ENCODE peak calls at places on chromosomes 3 and 15, in seven cellular contexts. One of them, this sample, is unnamed. For H3K4me1, the result is how much of the 10 kb centered on the place peaks cover.

GRCh38 chr3:77256584-77257488 is 216.9 kb downstream of the ROBO2 start:
- DNase-seq in IMR-90: no peak
- DNase-seq in mesendoderm: no peak
- DNase-seq in mesenchymal stem cell: no peak
- DNase-seq in H1: no peak
- DNase-seq in trophoblast cell: no peak
- DNase-seq in H9: no peak
- DNase-seq in this sample: no peak

GRCh38 chr3:36991923-36992805 is 767 bp downstream of the EPM2AIP1 start:
- DNase-seq in IMR-90: peak
- DNase-seq in mesenchymal stem cell: peak
- DNase-seq in H1: no peak
- DNase-seq in trophoblast cell: peak
- DNase-seq in mesendoderm: no peak
- DNase-seq in H9: no peak
- DNase-seq in this sample: no peak

GRCh38 chr3:49273825-49274532 is 3.1 kb downstream of the C3orf62 start:
- DNase-seq in trophoblast cell: no peak
- DNase-seq in H1: no peak
- DNase-seq in IMR-90: no peak
- DNase-seq in mesenchymal stem cell: no peak
- DNase-seq in mesendoderm: no peak
- DNase-seq in H9: no peak
- DNase-seq in this sample: no peak

GRCh38 chr3:129039271-129040038 is 21.1 kb upstream of the GP9 start:
- DNase-seq in H1: no peak
- DNase-seq in mesenchymal stem cell: no peak
- DNase-seq in IMR-90: no peak
- DNase-seq in H9: no peak
- DNase-seq in mesendoderm: no peak
- DNase-seq in trophoblast cell: no peak
- DNase-seq in this sample: no peak

GRCh38 chr15:65204236-65204930 is 6.9 kb downstream of the CILP start:
- DNase-seq in H1: no peak
- DNase-seq in mesendoderm: peak
- DNase-seq in IMR-90: no peak
- DNase-seq in trophoblast cell: peak
- DNase-seq in mesenchymal stem cell: no peak
- DNase-seq in H9: no peak
- DNase-seq in this sample: no peak

GRCh38 chr3:27089063-27089462 is 280.1 kb downstream of the NEK10 start:
- DNase-seq in H1: no peak
- DNase-seq in mesendoderm: no peak
- DNase-seq in IMR-90: no peak
- DNase-seq in mesenchymal stem cell: no peak
- DNase-seq in H9: no peak
- DNase-seq in trophoblast cell: no peak
- DNase-seq in this sample: no peak

GRCh38 chr3:29176501-29176900 is 104.4 kb upstream of the RBMS3 start:
- DNase-seq in trophoblast cell: no peak
- DNase-seq in H1: no peak
- DNase-seq in mesendoderm: peak
- DNase-seq in IMR-90: no peak
- DNase-seq in H9: peak
- DNase-seq in mesenchymal stem cell: no peak
- DNase-seq in this sample: peak

GRCh38 chr3:18405141-18405540 is 20.0 kb downstream of the SATB1 start:
- DNase-seq in IMR-90: no peak
- DNase-seq in H1: no peak
- DNase-seq in mesenchymal stem cell: no peak
- DNase-seq in H9: no peak
- DNase-seq in trophoblast cell: no peak
- DNase-seq in mesendoderm: no peak
- DNase-seq in this sample: no peak

GRCh38 chr3:61053781-61054496 is 197.3 kb downstream of the FHIT start:
- DNase-seq in mesenchymal stem cell: no peak
- DNase-seq in mesendoderm: no peak
- DNase-seq in trophoblast cell: no peak
- DNase-seq in H1: no peak
- DNase-seq in H9: no peak
- DNase-seq in IMR-90: no peak
- DNase-seq in this sample: no peak

GRCh38 chr15:61499371-61499770 is 270.3 kb upstream of the RORA start:
- DNase-seq in mesenchymal stem cell: no peak
- DNase-seq in trophoblast cell: no peak
- DNase-seq in mesendoderm: no peak
- DNase-seq in IMR-90: no peak
- DNase-seq in H9: no peak
- DNase-seq in H1: no peak
- DNase-seq in this sample: no peak
- H3K4me1 ChIP-seq in mesenchymal stem cell: under half
- H3K4me1 ChIP-seq in trophoblast cell: under half
- H3K4me1 ChIP-seq in mesendoderm: under half
- H3K4me1 ChIP-seq in IMR-90: under half
- H3K4me1 ChIP-seq in H9: under half
- H3K4me1 ChIP-seq in H1: under half
- H3K4me1 ChIP-seq in this sample: under half

DNA sequence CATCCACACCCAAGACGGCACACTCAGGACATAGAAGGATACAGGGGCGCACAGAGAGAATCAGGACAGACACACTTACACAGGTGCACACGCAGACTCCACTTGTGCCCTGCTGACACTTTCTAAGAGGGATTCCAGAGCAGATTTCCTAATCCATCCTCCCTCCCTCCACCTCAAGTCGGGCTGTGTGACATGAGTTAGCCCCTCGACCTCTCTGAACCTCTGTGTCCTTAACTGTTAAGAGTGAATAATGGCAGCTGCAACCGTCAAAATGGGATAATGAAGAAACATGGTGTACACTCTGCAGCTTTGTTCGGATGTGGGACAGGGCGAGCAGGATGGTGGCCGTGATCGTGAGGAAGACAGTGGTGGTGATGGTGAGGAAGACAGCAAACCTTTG is 100.1 kb downstream of the CPN2 start:
- DNase-seq in H1: no peak
- DNase-seq in IMR-90: no peak
- DNase-seq in H9: no peak
- DNase-seq in mesendoderm: no peak
- DNase-seq in trophoblast cell: no peak
- DNase-seq in mesenchymal stem cell: no peak
- DNase-seq in this sample: no peak
- H3K23ac ChIP-seq in H1: no peak
- H3K23ac ChIP-seq in IMR-90: no peak
- H3K23ac ChIP-seq in H9: no peak
- H3K23ac ChIP-seq in mesendoderm: no peak
- H3K23ac ChIP-seq in trophoblast cell: no peak
- H3K23ac ChIP-seq in mesenchymal stem cell: no peak
- H3K23ac ChIP-seq in this sample: no peak

DNA sequence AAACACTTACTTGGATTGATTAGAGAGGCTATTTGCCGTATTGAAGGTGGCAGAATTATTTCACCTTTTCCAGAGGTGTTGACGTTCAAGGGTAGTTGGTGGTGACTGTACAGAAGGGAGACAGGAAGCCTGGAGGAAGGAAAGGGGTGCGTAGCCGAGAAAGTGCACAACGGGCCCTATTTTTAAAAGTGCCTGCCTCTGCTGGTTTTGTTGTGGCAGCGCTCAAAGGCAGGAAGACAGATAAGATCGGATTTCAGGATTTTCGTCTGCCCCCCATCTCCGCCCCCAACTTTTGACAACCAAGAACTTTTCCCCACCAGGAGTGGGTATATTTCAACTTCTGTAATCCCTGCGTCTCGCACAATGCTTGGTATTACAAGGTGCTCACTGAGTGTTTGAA is 38.5 kb downstream of the SMAD3 start:
- DNase-seq in mesenchymal stem cell: no peak
- DNase-seq in mesendoderm: no peak
- DNase-seq in H9: no peak
- DNase-seq in trophoblast cell: no peak
- DNase-seq in IMR-90: no peak
- DNase-seq in H1: no peak
- DNase-seq in this sample: no peak
- H3K4me1 ChIP-seq in mesenchymal stem cell: under half
- H3K4me1 ChIP-seq in mesendoderm: under half
- H3K4me1 ChIP-seq in H9: under half
- H3K4me1 ChIP-seq in trophoblast cell: half or more
- H3K4me1 ChIP-seq in IMR-90: half or more
- H3K4me1 ChIP-seq in H1: under half
- H3K4me1 ChIP-seq in this sample: under half

DNA sequence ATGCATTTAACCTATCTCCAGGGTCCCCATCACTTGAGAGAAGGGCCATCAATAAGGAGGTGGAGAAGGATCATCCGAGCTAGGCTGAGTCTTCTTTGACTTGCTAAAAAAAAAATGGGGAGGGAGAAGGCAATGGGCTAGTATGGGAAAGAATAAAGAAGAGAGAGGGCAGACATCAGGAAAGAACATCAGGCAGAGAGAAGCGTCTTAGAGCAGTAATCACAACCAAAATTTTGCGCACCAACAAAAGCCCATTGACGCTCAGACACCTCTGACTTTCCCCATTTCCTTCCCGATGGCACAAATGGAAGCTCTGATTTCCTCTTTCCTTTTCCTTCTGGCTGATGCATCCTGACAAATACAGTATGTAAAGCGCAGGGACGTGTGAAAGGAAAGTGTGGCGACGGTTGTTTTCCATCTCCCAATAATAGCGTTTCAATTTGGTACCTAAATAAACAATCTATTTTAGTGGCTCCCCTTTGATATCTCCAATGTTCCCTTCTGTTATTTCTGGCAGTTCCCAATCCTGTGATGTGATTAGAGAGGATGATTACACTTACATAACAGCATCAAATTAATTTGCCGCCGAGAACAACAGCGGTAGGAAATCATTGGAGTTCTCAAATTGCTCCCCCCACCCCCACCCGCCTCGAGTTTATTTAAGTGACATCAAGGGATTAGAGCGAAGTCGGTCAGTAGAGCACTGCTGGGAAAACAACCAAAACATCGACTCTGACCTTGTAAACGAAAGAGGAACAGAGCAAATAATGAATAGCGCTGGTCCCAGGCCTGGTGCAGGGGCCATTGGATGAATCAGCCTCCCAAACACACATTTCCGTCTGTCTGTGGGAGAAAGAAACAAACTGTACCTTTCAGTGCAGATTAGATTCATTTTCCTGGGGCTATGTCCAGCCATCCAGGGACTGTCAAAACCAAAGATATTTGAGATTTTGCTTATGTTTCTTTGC is 273.3 kb upstream of the ICE2 start:
- DNase-seq in mesenchymal stem cell: peak
- DNase-seq in H1: no peak
- DNase-seq in H9: no peak
- DNase-seq in trophoblast cell: no peak
- DNase-seq in mesendoderm: no peak
- DNase-seq in IMR-90: peak
- DNase-seq in this sample: no peak
- H3K23ac ChIP-seq in mesenchymal stem cell: no peak
- H3K23ac ChIP-seq in H1: no peak
- H3K23ac ChIP-seq in H9: no peak
- H3K23ac ChIP-seq in trophoblast cell: no peak
- H3K23ac ChIP-seq in mesendoderm: no peak
- H3K23ac ChIP-seq in IMR-90: no peak
- H3K23ac ChIP-seq in this sample: no peak

DNA sequence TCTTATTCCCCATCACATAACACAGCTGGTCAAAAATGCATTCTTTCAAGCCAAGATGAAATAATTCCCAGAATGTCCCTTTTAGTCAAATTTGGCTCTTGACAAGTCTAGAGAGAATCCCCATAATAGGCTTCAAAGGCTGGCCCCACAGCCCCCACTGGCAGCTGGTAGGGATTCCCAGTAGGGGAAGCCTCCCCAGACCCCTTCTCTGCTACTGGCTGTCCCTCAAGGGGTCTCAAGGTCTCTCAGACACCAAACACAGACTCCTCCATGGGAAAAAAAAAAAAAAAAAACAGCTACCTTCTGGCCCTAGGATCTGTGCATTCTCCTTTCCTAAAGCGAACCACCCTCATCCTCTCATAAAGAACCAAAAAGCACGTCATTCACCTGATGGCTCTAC is 163.9 kb upstream of the NSMCE3 start:
- DNase-seq in mesendoderm: no peak
- DNase-seq in IMR-90: no peak
- DNase-seq in trophoblast cell: no peak
- DNase-seq in mesenchymal stem cell: no peak
- DNase-seq in H1: no peak
- DNase-seq in H9: no peak
- DNase-seq in this sample: no peak
- H3K4me1 ChIP-seq in mesendoderm: under half
- H3K4me1 ChIP-seq in IMR-90: under half
- H3K4me1 ChIP-seq in trophoblast cell: under half
- H3K4me1 ChIP-seq in mesenchymal stem cell: under half
- H3K4me1 ChIP-seq in H1: under half
- H3K4me1 ChIP-seq in H9: under half
- H3K4me1 ChIP-seq in this sample: under half

DNA sequence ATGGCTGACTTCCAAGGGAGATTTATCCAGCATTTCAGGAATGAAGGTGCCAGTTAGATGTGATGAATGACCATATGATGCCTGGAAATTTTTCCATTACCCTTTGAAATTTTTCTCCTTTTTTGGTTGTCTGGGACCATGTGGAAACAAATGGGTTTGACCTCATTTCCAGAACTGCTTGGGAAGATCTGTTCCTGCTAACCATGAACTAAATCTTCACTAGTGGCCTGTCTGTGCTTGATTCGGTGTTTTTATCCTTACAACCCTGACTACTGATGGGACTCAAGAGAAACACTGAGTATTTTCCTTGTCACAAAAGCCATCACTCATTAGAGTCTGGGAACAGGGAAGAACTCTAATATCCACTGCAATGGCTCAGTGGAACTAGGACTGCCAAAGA is 409.4 kb downstream of the PDCD6IP start:
- DNase-seq in mesendoderm: no peak
- DNase-seq in IMR-90: no peak
- DNase-seq in H1: no peak
- DNase-seq in H9: no peak
- DNase-seq in trophoblast cell: no peak
- DNase-seq in mesenchymal stem cell: peak
- DNase-seq in this sample: no peak
- H3K23ac ChIP-seq in mesendoderm: no peak
- H3K23ac ChIP-seq in IMR-90: no peak
- H3K23ac ChIP-seq in H1: no peak
- H3K23ac ChIP-seq in H9: no peak
- H3K23ac ChIP-seq in trophoblast cell: no peak
- H3K23ac ChIP-seq in mesenchymal stem cell: no peak
- H3K23ac ChIP-seq in this sample: no peak

GRCh38 chr15:40766194-40766830 is 2.4 kb downstream of the GCHFR start:
- DNase-seq in trophoblast cell: no peak
- DNase-seq in H1: no peak
- DNase-seq in H9: no peak
- DNase-seq in IMR-90: peak
- DNase-seq in mesendoderm: no peak
- DNase-seq in mesenchymal stem cell: no peak
- DNase-seq in this sample: no peak

GRCh38 chr15:40768492-40769309 is 1.1 kb upstream of the C15orf62 start:
- DNase-seq in H9: no peak
- DNase-seq in mesendoderm: no peak
- DNase-seq in H1: no peak
- DNase-seq in mesenchymal stem cell: no peak
- DNase-seq in trophoblast cell: no peak
- DNase-seq in IMR-90: no peak
- DNase-seq in this sample: no peak

GRCh38 chr15:40769310-40770146 is at the start of gene C15orf62:
- DNase-seq in H1: no peak
- DNase-seq in mesendoderm: no peak
- DNase-seq in trophoblast cell: no peak
- DNase-seq in IMR-90: peak
- DNase-seq in H9: no peak
- DNase-seq in mesenchymal stem cell: no peak
- DNase-seq in this sample: no peak

GRCh38 chr15:40766906-40767837 is 2.6 kb upstream of the C15orf62 start:
- DNase-seq in H1: no peak
- DNase-seq in mesenchymal stem cell: peak
- DNase-seq in H9: peak
- DNase-seq in mesendoderm: no peak
- DNase-seq in IMR-90: peak
- DNase-seq in trophoblast cell: no peak
- DNase-seq in this sample: no peak

GRCh38 chr15:40767838-40768491 is 1.8 kb upstream of the C15orf62 start:
- DNase-seq in H9: no peak
- DNase-seq in trophoblast cell: no peak
- DNase-seq in mesendoderm: no peak
- DNase-seq in mesenchymal stem cell: no peak
- DNase-seq in IMR-90: no peak
- DNase-seq in H1: no peak
- DNase-seq in this sample: no peak
- H3K4me1 ChIP-seq in H9: under half
- H3K4me1 ChIP-seq in trophoblast cell: under half
- H3K4me1 ChIP-seq in mesendoderm: under half
- H3K4me1 ChIP-seq in mesenchymal stem cell: half or more
- H3K4me1 ChIP-seq in IMR-90: under half
- H3K4me1 ChIP-seq in H1: under half
- H3K4me1 ChIP-seq in this sample: under half

This sample was measured in neuronal stem cell.